ENCODE peak calls at places on chromosomes 13 and 19, in five cellular contexts. G is progenitor cell of endocrine pancreas, U is NCI-H1417 treated with DMSO at 0.1 percent for 48 hours, Y is NT2/D1, J is cardiac muscle cell. O is an unnamed sample.

GRCh38 chr19:43470288-43470687 is 4.9 kb upstream of the LYPD3 start:
- DNase-seq in G (no peak), U (no peak), Y (no peak), J (no peak), O (no peak)

GRCh38 chr13:113226873-113227272 is 17.5 kb downstream of the CUL4A start:
- DNase-seq in G (no peak), U (no peak), Y (no peak), J (no peak), O (no peak)

GRCh38 chr13:102033719-102034446 is 368.0 kb downstream of the FGF14 start:
- DNase-seq in G (no peak), U (no peak), Y (no peak), J (no peak), O (no peak)

GRCh38 chr19:15365264-15365663 is 14.3 kb downstream of the AKAP8 start:
- DNase-seq in G (no peak), U (no peak), Y (no peak), J (no peak), O (no peak)

GRCh38 chr19:56765107-56765506 is 75.4 kb downstream of the PEG3 start:
- DNase-seq in G (no peak), U (no peak), Y (peak; percentile 59), J (no peak), O (no peak)

GRCh38 chr19:10763828-10764339 is 46.0 kb downstream of the DNM2 start:
- DNase-seq in G (no peak), U (no peak), Y (no peak), J (no peak), O (no peak)

GRCh38 chr13:75324413-75324940 is 157.5 kb downstream of the TBC1D4 start:
- DNase-seq in G (no peak), U (no peak), Y (no peak), J (no peak), O (no peak)

GRCh38 chr13:103188688-103189326 is 122.6 kb upstream of the SLC10A2 start:
- DNase-seq in G (no peak), U (peak; percentile 48), Y (no peak), J (peak; percentile 48), O (no peak)

GRCh38 chr19:917323-918151 is at the start of gene KISS1R:
- DNase-seq in G (peak; percentile 73), U (no peak), Y (peak; percentile 65), J (peak; percentile 75), O (no peak)

GRCh38 chr13:32228330-32229041 is 86.7 kb downstream of the ZAR1L start:
- DNase-seq in G (no peak), U (peak; percentile 59), Y (peak; percentile 6), J (no peak), O (no peak)

GRCh38 chr13:44011036-44011435 is 131.3 kb downstream of the LACC1 start:
- DNase-seq in G (no peak), U (no peak), Y (no peak), J (no peak), O (no peak)

GRCh38 chr19:16045171-16045570 is 31.1 kb upstream of the TPM4 start:
- DNase-seq in G (no peak), U (no peak), Y (no peak), J (no peak), O (no peak)

GRCh38 chr13:98327326-98328314 is 150.6 kb upstream of the RNF113B start:
- DNase-seq in G (no peak), U (no peak), Y (peak; percentile 85), J (peak; percentile 62), O (peak; percentile 54)

GRCh38 chr13:26484196-26484595 is 73.3 kb upstream of the WASF3 start:
- DNase-seq in G (no peak), U (no peak), Y (no peak), J (no peak), O (no peak)

O was measured in iPS DF 6.9.